ENCODE peak calls at places on chromosomes 16 and 17, in eight cellular contexts. One of them, this sample, is unnamed.

GRCh38 chr17:58666858-58667267 is 25.0 kb downstream of the TEX14 start:
- DNase-seq in stimulated activated CD4-positive, alpha-beta T cell treated with anti-CD3 and anti-CD28 coated beads, Interleukin-2, amount 100 ng/mL, for 48 hours: no peak
- DNase-seq in amniotic stem cell: peak; percentile 22
- DNase-seq in central memory CD4-positive, alpha-beta T cell: peak; percentile 52
- DNase-seq in kidney tubule cell: peak; percentile 25
- DNase-seq in NCI-H748 treated with DMSO at 0.1 percent for 48 hours: no peak
- DNase-seq in neural crest cell: no peak
- DNase-seq in HS-5: no peak
- DNase-seq in this sample: no peak

GRCh38 chr16:17083628-17084027 is 387.1 kb downstream of the XYLT1 start:
- DNase-seq in stimulated activated CD4-positive, alpha-beta T cell treated with anti-CD3 and anti-CD28 coated beads, Interleukin-2, amount 100 ng/mL, for 48 hours: no peak
- DNase-seq in amniotic stem cell: no peak
- DNase-seq in central memory CD4-positive, alpha-beta T cell: no peak
- DNase-seq in kidney tubule cell: no peak
- DNase-seq in NCI-H748 treated with DMSO at 0.1 percent for 48 hours: no peak
- DNase-seq in neural crest cell: no peak
- DNase-seq in HS-5: no peak
- DNase-seq in this sample: no peak

GRCh38 chr16:1706386-1707192 is 594 bp downstream of the MAPK8IP3 start:
- DNase-seq in stimulated activated CD4-positive, alpha-beta T cell treated with anti-CD3 and anti-CD28 coated beads, Interleukin-2, amount 100 ng/mL, for 48 hours: peak; percentile 29
- DNase-seq in amniotic stem cell: no peak
- DNase-seq in central memory CD4-positive, alpha-beta T cell: peak; percentile 37
- DNase-seq in kidney tubule cell: no peak
- DNase-seq in NCI-H748 treated with DMSO at 0.1 percent for 48 hours: no peak
- DNase-seq in neural crest cell: no peak
- DNase-seq in HS-5: no peak
- DNase-seq in this sample: no peak

GRCh38 chr17:40417258-40417608 is 463 bp downstream of the TOP2A start:
- DNase-seq in stimulated activated CD4-positive, alpha-beta T cell treated with anti-CD3 and anti-CD28 coated beads, Interleukin-2, amount 100 ng/mL, for 48 hours: peak; percentile 32
- DNase-seq in amniotic stem cell: no peak
- DNase-seq in central memory CD4-positive, alpha-beta T cell: no peak
- DNase-seq in kidney tubule cell: peak; percentile 45
- DNase-seq in NCI-H748 treated with DMSO at 0.1 percent for 48 hours: peak; percentile 41
- DNase-seq in neural crest cell: no peak
- DNase-seq in HS-5: no peak
- DNase-seq in this sample: no peak

GRCh38 chr17:3639981-3640596 is 3.5 kb downstream of the CTNS start:
- DNase-seq in stimulated activated CD4-positive, alpha-beta T cell treated with anti-CD3 and anti-CD28 coated beads, Interleukin-2, amount 100 ng/mL, for 48 hours: peak; percentile 39
- DNase-seq in amniotic stem cell: no peak
- DNase-seq in central memory CD4-positive, alpha-beta T cell: no peak
- DNase-seq in kidney tubule cell: no peak
- DNase-seq in NCI-H748 treated with DMSO at 0.1 percent for 48 hours: no peak
- DNase-seq in neural crest cell: no peak
- DNase-seq in HS-5: no peak
- DNase-seq in this sample: no peak

GRCh38 chr17:66678061-66678460 is 156.9 kb upstream of the CACNG5 start:
- DNase-seq in stimulated activated CD4-positive, alpha-beta T cell treated with anti-CD3 and anti-CD28 coated beads, Interleukin-2, amount 100 ng/mL, for 48 hours: no peak
- DNase-seq in amniotic stem cell: no peak
- DNase-seq in central memory CD4-positive, alpha-beta T cell: no peak
- DNase-seq in kidney tubule cell: no peak
- DNase-seq in NCI-H748 treated with DMSO at 0.1 percent for 48 hours: no peak
- DNase-seq in neural crest cell: no peak
- DNase-seq in HS-5: no peak
- DNase-seq in this sample: no peak

GRCh38 chr16:66858740-66859396 is 14.7 kb downstream of the CA7 start:
- DNase-seq in stimulated activated CD4-positive, alpha-beta T cell treated with anti-CD3 and anti-CD28 coated beads, Interleukin-2, amount 100 ng/mL, for 48 hours: no peak
- DNase-seq in amniotic stem cell: no peak
- DNase-seq in central memory CD4-positive, alpha-beta T cell: no peak
- DNase-seq in kidney tubule cell: peak; percentile 70
- DNase-seq in NCI-H748 treated with DMSO at 0.1 percent for 48 hours: no peak
- DNase-seq in neural crest cell: no peak
- DNase-seq in HS-5: no peak
- DNase-seq in this sample: no peak

GRCh38 chr16:28845173-28846079 is 722 bp downstream of the TUFM start:
- DNase-seq in stimulated activated CD4-positive, alpha-beta T cell treated with anti-CD3 and anti-CD28 coated beads, Interleukin-2, amount 100 ng/mL, for 48 hours: peak; percentile 23
- DNase-seq in amniotic stem cell: no peak
- DNase-seq in central memory CD4-positive, alpha-beta T cell: peak; percentile 9
- DNase-seq in kidney tubule cell: peak; percentile 57
- DNase-seq in NCI-H748 treated with DMSO at 0.1 percent for 48 hours: no peak
- DNase-seq in neural crest cell: no peak
- DNase-seq in HS-5: no peak
- DNase-seq in this sample: no peak

GRCh38 chr17:17724991-17725852 is 44.0 kb downstream of the RAI1 start:
- DNase-seq in stimulated activated CD4-positive, alpha-beta T cell treated with anti-CD3 and anti-CD28 coated beads, Interleukin-2, amount 100 ng/mL, for 48 hours: no peak
- DNase-seq in amniotic stem cell: no peak
- DNase-seq in central memory CD4-positive, alpha-beta T cell: no peak
- DNase-seq in kidney tubule cell: no peak
- DNase-seq in NCI-H748 treated with DMSO at 0.1 percent for 48 hours: no peak
- DNase-seq in neural crest cell: no peak
- DNase-seq in HS-5: no peak
- DNase-seq in this sample: no peak

GRCh38 chr17:61221597-61222471 is 177.8 kb upstream of the TBX2 start:
- DNase-seq in stimulated activated CD4-positive, alpha-beta T cell treated with anti-CD3 and anti-CD28 coated beads, Interleukin-2, amount 100 ng/mL, for 48 hours: no peak
- DNase-seq in amniotic stem cell: no peak
- DNase-seq in central memory CD4-positive, alpha-beta T cell: peak; percentile 38
- DNase-seq in kidney tubule cell: peak; percentile 19
- DNase-seq in NCI-H748 treated with DMSO at 0.1 percent for 48 hours: no peak
- DNase-seq in neural crest cell: no peak
- DNase-seq in HS-5: no peak
- DNase-seq in this sample: no peak

GRCh38 chr17:36072431-36073121 is 8.5 kb downstream of the CCL18 start:
- DNase-seq in stimulated activated CD4-positive, alpha-beta T cell treated with anti-CD3 and anti-CD28 coated beads, Interleukin-2, amount 100 ng/mL, for 48 hours: peak; percentile 81
- DNase-seq in amniotic stem cell: no peak
- DNase-seq in central memory CD4-positive, alpha-beta T cell: peak; percentile 6
- DNase-seq in kidney tubule cell: peak; percentile 43
- DNase-seq in NCI-H748 treated with DMSO at 0.1 percent for 48 hours: no peak
- DNase-seq in neural crest cell: peak; percentile 82
- DNase-seq in HS-5: no peak
- DNase-seq in this sample: no peak

GRCh38 chr17:50944054-50944901 is 78.1 kb upstream of the TOB1 start:
- DNase-seq in stimulated activated CD4-positive, alpha-beta T cell treated with anti-CD3 and anti-CD28 coated beads, Interleukin-2, amount 100 ng/mL, for 48 hours: peak; percentile 67
- DNase-seq in amniotic stem cell: no peak
- DNase-seq in central memory CD4-positive, alpha-beta T cell: peak; percentile 75
- DNase-seq in kidney tubule cell: peak; percentile 73
- DNase-seq in NCI-H748 treated with DMSO at 0.1 percent for 48 hours: peak; percentile 9
- DNase-seq in neural crest cell: peak; percentile 72
- DNase-seq in HS-5: no peak
- DNase-seq in this sample: no peak

This sample was measured in keratinocyte.